ENCODE peak calls at places on chromosomes 13 and 19, in nine cellular contexts. C is upper lobe of left lung, Z is pancreas, O is lower lobe of right lung, M is heart right ventricle, H is right lobe of liver, R is lung, D is left lung, P is heart left ventricle. V is an unnamed sample.

GRCh38 chr13:101979825-101980224 is 422.0 kb downstream of the FGF14 start:
- ATAC-seq in C (no peak), Z (no peak), O (no peak), M (no peak), H (no peak), R (no peak), D (no peak), P (no peak), V (no peak)

GRCh38 chr13:34430294-34430693 is 511.8 kb upstream of the NBEA start:
- ATAC-seq in C (no peak), Z (no peak), O (no peak), M (no peak), H (no peak), R (no peak), D (no peak), P (no peak), V (no peak)

GRCh38 chr13:97344250-97345175 is 89.5 kb upstream of the RAP2A start:
- ATAC-seq in C (peak; percentile 67), Z (peak; percentile 86), O (peak; percentile 84), M (peak; percentile 89), H (peak; percentile 79), R (peak; percentile 59), D (peak; percentile 83), P (peak; percentile 63), V (peak; percentile 67)

GRCh38 chr19:50679177-50680125 is 30.2 kb downstream of the C19orf81 start:
- ATAC-seq in C (peak; percentile 70), Z (peak; percentile 99), O (peak; percentile 97), M (peak; percentile 94), H (peak; percentile 88), R (peak; percentile 53), D (peak; percentile 95), P (peak; percentile 77), V (peak; percentile 90)

GRCh38 chr13:20774746-20775145 is 985 bp upstream of the EEF1AKMT1 start:
- ATAC-seq in C (no peak), Z (no peak), O (no peak), M (no peak), H (no peak), R (no peak), D (no peak), P (no peak), V (no peak)

GRCh38 chr13:88586263-88586662 is 915.1 kb downstream of the SLITRK5 start:
- ATAC-seq in C (no peak), Z (no peak), O (no peak), M (no peak), H (no peak), R (no peak), D (no peak), P (no peak), V (no peak)

GRCh38 chr13:113616991-113617749 is 32.6 kb downstream of the TFDP1 start:
- ATAC-seq in C (no peak), Z (peak; percentile 66), O (no peak), M (no peak), H (no peak), R (no peak), D (peak; percentile 28), P (no peak), V (no peak)

GRCh38 chr13:75869981-75870380 is 233.9 kb downstream of the LMO7 start:
- ATAC-seq in C (no peak), Z (no peak), O (peak; percentile 27), M (no peak), H (peak; percentile 49), R (no peak), D (peak; percentile 37), P (no peak), V (no peak)

GRCh38 chr19:38656171-38656981 is 8.9 kb downstream of the ACTN4 start:
- ATAC-seq in C (no peak), Z (no peak), O (no peak), M (no peak), H (no peak), R (no peak), D (no peak), P (no peak), V (peak; percentile 34)

GRCh38 chr13:110107568-110108347 is 199.2 kb downstream of the COL4A1 start:
- ATAC-seq in C (no peak), Z (no peak), O (no peak), M (no peak), H (peak; percentile 31), R (no peak), D (no peak), P (no peak), V (no peak)

GRCh38 chr13:32415019-32415418 is 12.9 kb downstream of the N4BP2L1 start:
- ATAC-seq in C (no peak), Z (peak; percentile 50), O (peak; percentile 51), M (no peak), H (peak; percentile 64), R (peak; percentile 47), D (peak; percentile 45), P (no peak), V (no peak)

GRCh38 chr19:13138916-13139198 is 11.3 kb downstream of the STX10 start:
- ATAC-seq in C (no peak), Z (no peak), O (no peak), M (no peak), H (peak; percentile 17), R (no peak), D (no peak), P (no peak), V (no peak)
- H3K27ac ChIP-seq in C (no peak overlapping the region), Z (no peak overlapping the region), O (no peak overlapping the region), M (no peak overlapping the region), H (no peak overlapping the region), R (no peak overlapping the region), D (no peak overlapping the region), P (no peak overlapping the region), V (no peak overlapping the region)

GRCh38 chr19:7913652-7914051 is 978 bp upstream of the TGFBR3L start:
- ATAC-seq in C (no peak), Z (no peak), O (no peak), M (no peak), H (no peak), R (no peak), D (no peak), P (no peak), V (no peak)

GRCh38 chr19:7914598-7915045 is at the start of gene TGFBR3L:
- ATAC-seq in C (no peak), Z (peak; percentile 3), O (no peak), M (no peak), H (peak; percentile 3), R (no peak), D (no peak), P (no peak), V (no peak)

GRCh38 chr19:7915250-7916136 is 863 bp downstream of the TGFBR3L start:
- ATAC-seq in C (no peak), Z (no peak), O (no peak), M (no peak), H (no peak), R (no peak), D (no peak), P (no peak), V (no peak)

GRCh38 chr19:7912697-7913564 is 1.7 kb upstream of the TGFBR3L start:
- ATAC-seq in C (no peak), Z (no peak), O (no peak), M (no peak), H (no peak), R (no peak), D (no peak), P (no peak), V (no peak)

GRCh38 chr19:7914099-7914498 is 531 bp upstream of the TGFBR3L start:
- ATAC-seq in C (no peak), Z (no peak), O (no peak), M (no peak), H (no peak), R (no peak), D (no peak), P (no peak), V (no peak)
- H3K27me3 ChIP-seq in C (peaks cover 37% of the 10 kb centered on the region), Z (no peaks in the 10 kb centered on the region), O (peaks cover 45% of the 10 kb centered on the region), M (peaks cover 41% of the 10 kb centered on the region), H (no peaks in the 10 kb centered on the region), R (no peaks in the 10 kb centered on the region), D (peaks cover 41% of the 10 kb centered on the region), P (peaks cover 44% of the 10 kb centered on the region), V (peaks cover 50% of the 10 kb centered on the region)

DNA sequence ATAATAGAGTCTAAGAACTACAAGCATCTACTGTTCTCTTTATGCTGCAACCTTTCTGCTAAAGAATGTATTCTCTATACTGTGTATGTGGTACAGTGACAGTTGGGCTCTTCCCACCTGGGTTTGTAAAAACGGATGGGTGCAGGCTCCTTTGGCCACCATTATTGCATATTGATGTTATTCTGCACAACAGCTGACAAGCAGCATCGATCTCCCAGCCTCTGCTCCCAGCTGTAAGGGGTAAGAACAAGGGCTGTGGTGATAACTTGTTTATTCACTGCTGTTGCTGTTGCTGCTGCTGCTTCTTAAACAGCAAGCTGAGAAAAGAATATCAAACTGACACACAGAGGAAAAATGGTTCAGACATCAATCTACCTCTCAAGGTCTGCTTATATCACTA is 56.2 kb downstream of the KCNRG start:
- ATAC-seq in C (no peak), Z (peak; percentile 53), O (no peak), M (no peak), H (peak; percentile 44), R (no peak), D (peak; percentile 23), P (no peak), V (no peak)
- H3K4me1 ChIP-seq in C (no peaks in the 10 kb centered on the region), Z (peaks cover 5% of the 10 kb centered on the region), O (peaks cover 19% of the 10 kb centered on the region), M (peaks cover 15% of the 10 kb centered on the region), H (no peaks in the 10 kb centered on the region), R (no peaks in the 10 kb centered on the region), D (peaks cover 7% of the 10 kb centered on the region), P (peaks cover 25% of the 10 kb centered on the region), V (no peaks in the 10 kb centered on the region)

DNA sequence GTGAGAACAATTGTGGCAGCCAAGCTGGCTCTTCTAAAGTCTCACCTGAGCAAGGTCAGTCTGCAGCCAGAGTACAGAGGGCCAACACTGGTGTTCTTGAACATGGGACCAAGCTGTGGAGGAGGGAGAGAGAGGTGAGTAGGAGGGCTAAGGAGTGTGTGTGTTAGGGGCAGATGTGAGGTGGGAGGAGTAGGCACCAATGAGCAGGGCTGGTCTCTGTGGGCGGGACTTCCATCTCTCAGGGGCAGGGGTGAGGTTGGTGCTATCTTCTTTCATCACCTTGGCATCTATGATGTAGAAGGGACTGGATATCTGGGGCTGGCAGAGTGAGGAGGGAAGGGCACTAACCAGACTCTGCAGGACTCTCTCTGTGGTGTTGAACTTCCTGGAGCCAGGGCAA is 72.4 kb downstream of the MBD3L1 start:
- ATAC-seq in C (no peak), Z (no peak), O (no peak), M (no peak), H (no peak), R (no peak), D (no peak), P (no peak), V (no peak)
- H3K27ac ChIP-seq in C (no peak overlapping the region), Z (no peak overlapping the region), O (no peak overlapping the region), M (no peak overlapping the region), H (no peak overlapping the region), R (no peak overlapping the region), D (no peak overlapping the region), P (no peak overlapping the region), V (no peak overlapping the region)

GRCh38 chr19:45955905-45956608 is 17.6 kb downstream of the NOVA2 start:
- ATAC-seq in C (peak; percentile 73), Z (no peak), O (peak; percentile 56), M (peak; percentile 92), H (peak; percentile 80), R (peak; percentile 44), D (peak; percentile 64), P (peak; percentile 81), V (peak; percentile 80)
- H3K27me3 ChIP-seq in C (no peaks in the 10 kb centered on the region), Z (no peaks in the 10 kb centered on the region), O (peaks cover 41% of the 10 kb centered on the region), M (peaks cover 22% of the 10 kb centered on the region), H (no peaks in the 10 kb centered on the region), R (no peaks in the 10 kb centered on the region), D (no peaks in the 10 kb centered on the region), P (peaks cover 38% of the 10 kb centered on the region), V (peaks cover 98% of the 10 kb centered on the region)

GRCh38 chr19:17332677-17333581 is 1.7 kb downstream of the ANO8 start:
- ATAC-seq in C (no peak), Z (no peak), O (no peak), M (no peak), H (no peak), R (no peak), D (no peak), P (no peak), V (no peak)
- H3K4me1 ChIP-seq in C (peaks cover 28% of the 10 kb centered on the region), Z (peaks cover 12% of the 10 kb centered on the region), O (peaks cover 34% of the 10 kb centered on the region), M (peaks cover 39% of the 10 kb centered on the region), H (no peaks in the 10 kb centered on the region), R (peaks cover under 1% of the 10 kb centered on the region), D (peaks cover 8% of the 10 kb centered on the region), P (peaks cover 25% of the 10 kb centered on the region), V (no peaks in the 10 kb centered on the region)

V was measured in gastroesophageal sphincter.